ENCODE peak calls at places on chromosome 9, in nine cellular contexts. I, K, X, D, J, R, Z, H and T are unnamed samples.

GRCh38 chr9:134489621-134490380 is 151.8 kb upstream of the COL5A1 start:
- DNase-seq in I (no peak), X (no peak), J (no peak), D (no peak), K (no peak), R (no peak), H (no peak), Z (no peak), T (no peak)

GRCh38 chr9:27090231-27090630 is 18.8 kb upstream of the TEK start:
- DNase-seq in Z (no peak), I (no peak), X (no peak), H (no peak), J (no peak), K (no peak), R (no peak), D (no peak), T (no peak)

GRCh38 chr9:89312154-89312616 is 1.2 kb downstream of the CKS2 start:
- DNase-seq in Z (peak), X (no peak), K (no peak), I (no peak), J (no peak), R (no peak), D (no peak), H (peak), T (no peak)

GRCh38 chr9:104974053-104974983 is 46.4 kb upstream of the ABCA1 start:
- DNase-seq in J (no peak), Z (no peak), K (no peak), R (no peak), X (no peak), I (no peak), D (no peak), H (no peak), T (no peak)

GRCh38 chr9:76916231-76916630 is 10.3 kb upstream of the PRUNE2 start:
- DNase-seq in I (no peak), J (no peak), X (no peak), R (no peak), H (no peak), Z (no peak), K (no peak), D (no peak), T (no peak)

GRCh38 chr9:87667164-87667738 is 58.7 kb upstream of the CTSL start:
- DNase-seq in X (no peak), D (no peak), H (no peak), R (no peak), Z (peak), J (peak), K (no peak), I (no peak), T (no peak)

GRCh38 chr9:123807241-123807640 is 122.7 kb downstream of the DENND1A start:
- DNase-seq in Z (no peak), H (no peak), R (no peak), X (no peak), I (no peak), D (no peak), K (no peak), J (peak), T (no peak)

GRCh38 chr9:126643945-126644527 is 30.3 kb downstream of the LMX1B start:
- DNase-seq in J (peak), Z (no peak), K (no peak), I (no peak), D (no peak), H (no peak), X (no peak), R (no peak), T (peak)

GRCh38 chr9:123395276-123396006 is 39.4 kb downstream of the CRB2 start:
- DNase-seq in K (no peak), H (no peak), I (no peak), J (no peak), R (no peak), Z (no peak), X (no peak), D (no peak), T (no peak)

GRCh38 chr9:92059669-92060068 is 55.5 kb downstream of the SPTLC1 start:
- DNase-seq in J (no peak), Z (no peak), X (no peak), K (no peak), I (no peak), D (no peak), H (no peak), R (no peak), T (no peak)

DNA sequence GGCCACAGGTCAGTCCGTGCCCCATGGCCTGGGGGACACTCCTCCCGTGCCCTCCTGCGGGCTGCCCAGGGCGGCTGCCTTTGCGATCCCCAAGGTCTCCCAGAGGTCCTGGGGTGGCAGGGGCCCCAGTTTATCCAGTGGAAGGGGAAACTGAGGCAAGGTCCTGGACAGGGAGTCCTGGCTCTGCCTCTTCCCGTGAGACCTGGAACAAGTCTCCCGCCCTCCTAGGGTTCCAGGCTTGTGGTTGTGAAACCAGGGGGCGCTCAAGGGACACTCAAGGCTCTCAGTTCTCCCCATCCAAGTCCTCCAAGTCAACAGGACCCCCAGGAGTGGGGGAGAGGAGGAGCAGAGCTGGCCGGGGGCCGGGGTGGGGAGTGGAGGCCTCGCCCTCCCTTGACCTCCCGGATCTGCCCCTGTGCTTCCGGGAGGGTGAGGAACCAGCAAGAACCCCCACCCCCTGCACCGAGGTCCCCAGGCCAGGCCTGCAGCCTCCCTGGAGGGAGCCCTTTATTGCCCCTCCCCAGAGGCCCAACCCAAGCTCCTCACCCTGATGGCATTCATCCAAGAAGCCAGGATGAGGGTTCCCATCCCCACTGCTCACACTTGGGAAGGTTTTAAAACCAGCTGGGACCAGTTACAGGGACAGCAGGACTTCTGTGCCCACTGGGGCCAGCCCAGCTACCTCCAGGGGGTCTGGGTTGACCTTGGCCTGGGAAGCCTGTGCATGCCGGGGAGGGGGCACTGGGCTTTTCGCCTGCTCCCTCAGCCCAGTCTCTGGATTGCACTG is 24.7 kb upstream of the TMEM250 start:
- DNase-seq in X (no peak), R (no peak), D (no peak), K (peak), J (peak), H (peak), Z (no peak), I (no peak), T (peak)
- TF ChIP-seq CTCF in X (peak), R (no peak), D (no peak), K (no peak), J (peak), H (peak), Z (peak), I (peak), T (peak)

GRCh38 chr9:86469476-86470087 is 115.4 kb upstream of the TUT7 start:
- DNase-seq in X (no peak), R (no peak), K (no peak), J (no peak), H (no peak), I (no peak), Z (no peak), D (no peak), T (peak)

GRCh38 chr9:86470326-86470725 is 116.1 kb upstream of the TUT7 start:
- DNase-seq in H (no peak), J (no peak), I (no peak), Z (no peak), D (no peak), K (no peak), R (no peak), X (no peak), T (no peak)

GRCh38 chr9:86471501-86471900 is 117.3 kb upstream of the TUT7 start:
- DNase-seq in K (no peak), D (no peak), I (no peak), Z (no peak), J (no peak), R (no peak), H (no peak), X (no peak), T (no peak)
- TF ChIP-seq CTCF in K (no peak), D (no peak), I (no peak), Z (no peak), J (no peak), R (no peak), H (no peak), X (no peak), T (no peak)

GRCh38 chr9:6304232-6304631 is 23.9 kb upstream of the TPD52L3 start:
- DNase-seq in H (no peak), Z (no peak), K (no peak), D (no peak), J (no peak), I (no peak), R (no peak), X (no peak), T (no peak)

GRCh38 chr9:6302417-6302816 is 25.8 kb upstream of the TPD52L3 start:
- DNase-seq in Z (peak), D (no peak), R (no peak), J (no peak), X (peak), H (peak), I (no peak), K (no peak), T (peak)

GRCh38 chr9:6305954-6306563 is 22.1 kb upstream of the TPD52L3 start:
- DNase-seq in D (no peak), H (no peak), R (no peak), X (peak), I (peak), J (no peak), K (no peak), Z (peak), T (no peak)

DNA sequence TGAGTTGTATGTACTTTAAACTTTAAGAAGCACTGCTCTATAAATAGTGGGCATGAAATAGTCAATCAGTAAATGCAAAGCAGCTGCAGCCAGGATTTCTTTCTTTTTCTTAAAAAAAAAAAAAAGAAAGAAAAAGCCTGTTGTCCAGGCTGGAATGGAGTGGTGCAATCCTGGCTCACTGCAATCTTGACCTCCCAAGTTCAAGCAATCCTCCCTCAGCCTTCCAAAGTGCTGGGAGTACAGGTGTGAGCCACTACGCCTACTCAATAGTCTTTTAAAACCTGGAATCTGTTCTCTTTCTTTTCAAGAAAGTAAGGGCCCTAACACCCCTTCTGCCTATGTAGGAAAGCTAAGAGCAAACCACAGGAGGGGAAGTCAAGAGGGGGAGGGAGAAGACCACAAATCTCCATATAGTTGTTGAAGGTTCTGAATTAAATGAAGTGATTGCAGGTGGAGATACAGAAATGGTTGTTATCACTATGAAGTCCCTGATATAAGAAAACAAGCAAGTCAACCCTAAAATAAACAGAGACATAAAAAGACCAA is 20.6 kb upstream of the TPD52L3 start:
- DNase-seq in J (no peak), H (no peak), X (no peak), D (no peak), Z (no peak), K (no peak), I (no peak), R (no peak), T (no peak)
- TF ChIP-seq CTCF in J (no peak), H (no peak), X (no peak), D (no peak), Z (no peak), K (no peak), I (no peak), R (no peak), T (no peak)

GRCh38 chr9:4849364-4849763 is 56.6 kb downstream of the RCL1 start:
- DNase-seq in K (no peak), Z (no peak), I (no peak), D (no peak), R (no peak), J (no peak), H (no peak), X (no peak), T (no peak)
- TF ChIP-seq CTCF in K (no peak), Z (peak), I (no peak), D (no peak), R (no peak), J (no peak), H (no peak), X (no peak), T (no peak)